ENCODE peak calls at places on chromosomes 1 and 21, in nine cellular contexts. A is endothelial cell, X is colonic mucosa, O is body of pancreas, B is choroid plexus epithelial cell, N is transverse colon, E is H9, K is gastrocnemius medialis, D is neural crest cell. U is an unnamed sample.

GRCh38 chr1:160186734-160187133 is 3.6 kb upstream of the CASQ1 start:
- DNase-seq in A (no peak), X (no peak), O (no peak), B (no peak), N (no peak), E (no peak), K (no peak), D (no peak), U (no peak)

GRCh38 chr1:77007675-77008074 is 140.4 kb downstream of the ST6GALNAC5 start:
- DNase-seq in A (no peak), X (no peak), O (no peak), B (no peak), N (no peak), E (no peak), K (no peak), D (no peak), U (no peak)

GRCh38 chr1:243481101-243481500 is 225.3 kb downstream of the SDCCAG8 start:
- DNase-seq in A (no peak), X (no peak), O (no peak), B (no peak), N (no peak), E (no peak), K (no peak), D (no peak), U (peak; percentile 16)

GRCh38 chr1:225921734-225922709 is 2.0 kb downstream of the PYCR2 start:
- DNase-seq in A (no peak), X (no peak), O (peak; percentile 61), B (no peak), N (no peak), E (no peak), K (no peak), D (no peak), U (no peak)

GRCh38 chr21:36005018-36005417 is 55.3 kb downstream of the SETD4 start:
- DNase-seq in A (no peak), X (no peak), O (no peak), B (peak; percentile 7), N (peak; percentile 51), E (no peak), K (no peak), D (no peak), U (no peak)

GRCh38 chr21:45592208-45592619 is 50.0 kb upstream of the SLC19A1 start:
- DNase-seq in A (no peak), X (no peak), O (no peak), B (peak; percentile 20), N (peak; percentile 18), E (no peak), K (no peak), D (no peak), U (peak; percentile 92)

GRCh38 chr1:2594001-2594640 is 7.5 kb downstream of the PRXL2B start:
- DNase-seq in A (no peak), X (peak; percentile 74), O (no peak), B (peak; percentile 18), N (peak; percentile 65), E (no peak), K (no peak), D (no peak), U (peak; percentile 1)

GRCh38 chr21:35974801-35975200 is 85.5 kb downstream of the SETD4 start:
- DNase-seq in A (no peak), X (no peak), O (peak; percentile 26), B (peak; percentile 12), N (no peak), E (no peak), K (no peak), D (no peak), U (no peak)

GRCh38 chr1:91024501-91025119 is 2.8 kb upstream of the ZNF644 start:
- DNase-seq in A (no peak), X (no peak), O (no peak), B (no peak), N (no peak), E (no peak), K (no peak), D (no peak), U (no peak)

GRCh38 chr1:234531181-234532132 is 52.5 kb upstream of the TARBP1 start:
- DNase-seq in A (no peak), X (no peak), O (peak; percentile 84), B (peak; percentile 87), N (peak; percentile 44), E (no peak), K (no peak), D (no peak), U (no peak)

GRCh38 chr21:37986751-37987399 is 70.6 kb upstream of the KCNJ6 start:
- DNase-seq in A (no peak), X (peak; percentile 28), O (no peak), B (no peak), N (no peak), E (no peak), K (no peak), D (no peak), U (no peak)

GRCh38 chr1:205147191-205147590 is 25.4 kb upstream of the RBBP5 start:
- DNase-seq in A (no peak), X (no peak), O (no peak), B (peak; percentile 69), N (no peak), E (no peak), K (no peak), D (no peak), U (no peak)

GRCh38 chr1:44031900-44032817 is 897 bp upstream of the SLC6A9 start:
- DNase-seq in A (no peak), X (peak; percentile 59), O (no peak), B (no peak), N (peak; percentile 58), E (peak; percentile 42), K (no peak), D (no peak), U (no peak)

GRCh38 chr1:182681516-182681915 is 2.9 kb downstream of the RGS8 start:
- DNase-seq in A (no peak), X (no peak), O (no peak), B (no peak), N (no peak), E (no peak), K (no peak), D (no peak), U (no peak)

GRCh38 chr1:209388358-209388757 is 195.2 kb upstream of the CAMK1G start:
- DNase-seq in A (no peak), X (no peak), O (no peak), B (no peak), N (no peak), E (no peak), K (no peak), D (no peak), U (no peak)

GRCh38 chr1:150995896-150996295 is 10.8 kb downstream of the MINDY1 start:
- DNase-seq in A (peak; percentile 45), X (no peak), O (peak; percentile 40), B (peak; percentile 75), N (no peak), E (peak; percentile 62), K (no peak), D (peak; percentile 49), U (peak; percentile 29)

GRCh38 chr1:22039594-22040347 is 12.7 kb upstream of the CDC42 start:
- DNase-seq in A (peak; percentile 23), X (peak; percentile 85), O (peak; percentile 50), B (peak; percentile 64), N (peak; percentile 88), E (peak; percentile 82), K (no peak), D (no peak), U (peak; percentile 96)

DNA sequence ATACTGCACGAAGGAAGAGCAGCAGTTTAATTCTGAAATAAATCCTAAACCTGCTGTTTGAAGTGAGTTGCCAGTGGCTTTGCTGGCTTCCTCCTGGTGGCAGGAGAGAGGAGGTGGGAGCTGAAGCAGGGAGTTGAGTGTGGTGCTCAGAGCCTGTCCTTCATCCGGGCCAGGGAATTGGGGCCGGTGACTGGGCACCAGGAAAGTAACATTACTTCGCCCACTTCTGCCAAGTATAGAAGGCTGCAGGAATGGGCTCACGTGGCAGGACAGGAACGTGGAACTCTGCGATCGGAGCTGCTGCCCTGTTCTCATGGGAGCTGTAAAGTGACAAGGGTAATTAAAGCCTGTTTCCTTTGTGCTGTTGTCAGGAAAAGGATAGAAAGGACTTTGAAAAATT is 8.7 kb downstream of the TOR3A start:
- DNase-seq in A (no peak), X (no peak), O (no peak), B (peak; percentile 23), N (no peak), E (no peak), K (no peak), D (no peak), U (no peak)
- TF ChIP-seq CTCF in A (no peak), X (no peak), O (no peak), B (peak; percentile 41), N (no peak), E (peak; percentile 24), K (peak; percentile 41), D (no peak), U (no peak)

DNA sequence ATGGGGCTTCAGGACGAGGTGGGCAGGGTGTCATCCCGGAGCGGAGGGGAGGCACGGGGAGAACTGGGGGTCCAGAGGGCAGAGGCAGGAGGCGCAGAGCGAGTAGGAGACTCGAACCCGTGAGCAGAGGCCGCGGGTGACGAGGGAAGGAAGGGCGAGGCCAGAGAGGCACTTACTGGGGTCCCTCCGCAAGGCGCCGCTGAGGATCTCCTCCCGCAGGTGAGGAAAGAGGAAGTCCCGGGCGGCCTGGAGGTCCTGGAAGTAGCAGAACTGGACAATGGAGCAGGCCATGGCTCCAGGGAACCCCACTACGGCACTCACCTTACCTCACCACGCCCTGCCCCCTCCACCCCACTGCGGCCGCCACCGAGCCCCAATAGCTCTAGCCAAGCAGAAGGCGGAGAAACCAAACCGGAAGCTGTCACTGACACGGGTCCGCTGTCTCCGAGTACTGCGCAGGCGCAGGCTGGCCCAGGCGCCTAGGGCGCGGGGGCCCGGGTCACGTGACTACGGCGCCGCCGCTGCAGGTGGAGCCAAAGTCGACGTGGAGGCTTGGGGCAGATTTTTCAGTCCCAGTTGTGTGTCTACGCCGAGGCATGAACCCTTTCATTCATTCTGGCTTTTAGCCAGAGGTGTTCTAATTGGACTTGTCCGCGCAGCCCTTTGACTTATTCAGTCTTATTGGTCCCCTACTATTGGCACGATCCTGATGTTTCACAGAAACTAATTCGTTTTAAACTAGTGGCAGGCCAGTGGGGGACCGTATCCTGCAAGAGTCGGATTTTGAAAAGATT is at the start of gene RAB3GAP2:
- DNase-seq in A (peak; percentile 94), X (peak; percentile 96), O (peak; percentile 95), B (peak; percentile 94), N (peak; percentile 97), E (peak; percentile 96), K (peak; percentile 84), D (peak; percentile 91), U (peak; percentile 96)
- TF ChIP-seq CTCF in A (no peak), X (no peak), O (no peak), B (peak; percentile 11), N (no peak), E (no peak), K (no peak), D (no peak), U (no peak)

DNA sequence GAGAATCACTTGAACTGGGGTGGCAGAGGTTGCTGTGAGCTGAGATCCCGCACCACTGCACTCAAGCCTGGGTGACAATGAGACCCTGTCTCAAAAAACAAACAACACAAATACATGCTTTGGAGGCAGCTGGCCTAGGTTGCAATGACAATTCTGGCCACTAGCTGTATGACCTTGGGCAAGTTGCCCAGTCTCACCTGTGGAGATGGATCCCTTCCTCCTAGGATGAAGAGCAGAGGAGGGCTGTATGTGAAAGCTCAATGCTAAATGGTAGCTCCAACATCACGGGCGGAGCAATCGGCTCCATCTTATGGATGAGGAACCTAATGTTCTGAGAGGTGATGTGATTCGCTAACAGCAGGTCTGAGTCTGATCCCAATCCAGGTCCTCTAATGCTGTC is 20.6 kb downstream of the ADORA1 start:
- DNase-seq in A (no peak), X (peak; percentile 42), O (peak; percentile 50), B (no peak), N (no peak), E (peak; percentile 63), K (no peak), D (no peak), U (no peak)
- TF ChIP-seq CTCF in A (peak; percentile 64), X (peak; percentile 17), O (peak; percentile 54), B (peak; percentile 41), N (peak; percentile 50), E (peak; percentile 61), K (no peak), D (peak; percentile 51), U (peak; percentile 55)

GRCh38 chr1:39609618-39610331 is 29.7 kb downstream of the HEYL start:
- DNase-seq in A (peak; percentile 82), X (peak; percentile 72), O (no peak), B (peak; percentile 62), N (peak; percentile 66), E (peak; percentile 93), K (peak; percentile 7), D (peak; percentile 78), U (peak; percentile 81)
- TF ChIP-seq CTCF in A (peak; percentile 71), X (peak; percentile 45), O (no peak), B (peak; percentile 80), N (peak; percentile 53), E (peak; percentile 99), K (peak; percentile 77), D (peak; percentile 79), U (peak; percentile 78)

U was measured in activated CD8-positive, alpha-beta T cell treated with anti-CD3 and anti-CD28 coated beads for 36 hours.